ENCODE peak calls at places on chromosomes 6 and 20, in seven cellular contexts. One of them, this sample, is unnamed.
A peak's percentile ranks its signal among the peaks of the same experiment; 100 is the strongest.

GRCh38 chr20:63525968-63526367 is 5.4 kb downstream of the PPDPF start:
- DNase-seq in heart left ventricle: peak; percentile 9
- DNase-seq in uterus: no peak
- DNase-seq in GM12878: no peak
- DNase-seq in adrenal gland: no peak
- DNase-seq in esophagus squamous epithelium: no peak
- DNase-seq in testis: no peak
- DNase-seq in this sample: no peak

GRCh38 chr6:4446982-4447381 is 311.6 kb upstream of the ECI2 start:
- DNase-seq in esophagus squamous epithelium: no peak
- DNase-seq in uterus: no peak
- DNase-seq in testis: no peak
- DNase-seq in adrenal gland: no peak
- DNase-seq in GM12878: no peak
- DNase-seq in heart left ventricle: no peak
- DNase-seq in this sample: no peak

GRCh38 chr20:13220857-13221297 is at the start of gene ISM1:
- DNase-seq in heart left ventricle: peak; percentile 28
- DNase-seq in uterus: peak; percentile 18
- DNase-seq in testis: peak; percentile 15
- DNase-seq in adrenal gland: no peak
- DNase-seq in GM12878: no peak
- DNase-seq in esophagus squamous epithelium: no peak
- DNase-seq in this sample: no peak

GRCh38 chr20:20454850-20455627 is 87.1 kb downstream of the INSM1 start:
- DNase-seq in GM12878: no peak
- DNase-seq in uterus: no peak
- DNase-seq in esophagus squamous epithelium: no peak
- DNase-seq in adrenal gland: no peak
- DNase-seq in heart left ventricle: no peak
- DNase-seq in testis: no peak
- DNase-seq in this sample: no peak

GRCh38 chr20:34621383-34622367 is 55.2 kb downstream of the PIGU start:
- DNase-seq in adrenal gland: no peak
- DNase-seq in testis: no peak
- DNase-seq in heart left ventricle: no peak
- DNase-seq in GM12878: no peak
- DNase-seq in uterus: no peak
- DNase-seq in esophagus squamous epithelium: no peak
- DNase-seq in this sample: no peak

GRCh38 chr6:25375125-25375524 is 96.0 kb downstream of the CARMIL1 start:
- DNase-seq in testis: no peak
- DNase-seq in esophagus squamous epithelium: no peak
- DNase-seq in heart left ventricle: no peak
- DNase-seq in GM12878: no peak
- DNase-seq in adrenal gland: no peak
- DNase-seq in uterus: no peak
- DNase-seq in this sample: no peak

GRCh38 chr6:156779206-156780116 is 2.3 kb downstream of the ARID1B start:
- DNase-seq in testis: peak; percentile 44
- DNase-seq in uterus: peak; percentile 57
- DNase-seq in heart left ventricle: peak; percentile 57
- DNase-seq in adrenal gland: peak; percentile 60
- DNase-seq in esophagus squamous epithelium: no peak
- DNase-seq in GM12878: no peak
- DNase-seq in this sample: peak; percentile 48

GRCh38 chr6:79947191-79948173 is at the start of gene ELOVL4:
- DNase-seq in heart left ventricle: peak; percentile 52
- DNase-seq in esophagus squamous epithelium: no peak
- DNase-seq in GM12878: no peak
- DNase-seq in adrenal gland: peak; percentile 28
- DNase-seq in testis: peak; percentile 88
- DNase-seq in uterus: peak; percentile 78
- DNase-seq in this sample: peak; percentile 81

GRCh38 chr6:114342826-114343781 is at the start of gene HS3ST5:
- DNase-seq in uterus: no peak
- DNase-seq in adrenal gland: peak; percentile 16
- DNase-seq in testis: peak; percentile 56
- DNase-seq in heart left ventricle: peak; percentile 46
- DNase-seq in esophagus squamous epithelium: no peak
- DNase-seq in GM12878: no peak
- DNase-seq in this sample: no peak

GRCh38 chr6:5012531-5012930 is 8.7 kb upstream of the RPP40 start:
- DNase-seq in uterus: no peak
- DNase-seq in GM12878: no peak
- DNase-seq in testis: no peak
- DNase-seq in heart left ventricle: no peak
- DNase-seq in esophagus squamous epithelium: no peak
- DNase-seq in adrenal gland: no peak
- DNase-seq in this sample: no peak

GRCh38 chr6:36314221-36315014 is 22.3 kb downstream of the BNIP5 start:
- DNase-seq in GM12878: no peak
- DNase-seq in adrenal gland: no peak
- DNase-seq in uterus: no peak
- DNase-seq in heart left ventricle: no peak
- DNase-seq in esophagus squamous epithelium: no peak
- DNase-seq in testis: no peak
- DNase-seq in this sample: no peak

GRCh38 chr20:676315-676937 is 824 bp upstream of the SCRT2 start:
- DNase-seq in uterus: no peak
- DNase-seq in GM12878: no peak
- DNase-seq in testis: no peak
- DNase-seq in esophagus squamous epithelium: no peak
- DNase-seq in adrenal gland: no peak
- DNase-seq in heart left ventricle: peak; percentile 56
- DNase-seq in this sample: no peak

GRCh38 chr20:6699931-6700562 is 67.4 kb upstream of the BMP2 start:
- DNase-seq in adrenal gland: no peak
- DNase-seq in testis: no peak
- DNase-seq in esophagus squamous epithelium: no peak
- DNase-seq in GM12878: no peak
- DNase-seq in uterus: no peak
- DNase-seq in heart left ventricle: no peak
- DNase-seq in this sample: no peak
- H3K4me1 ChIP-seq in adrenal gland: peaks cover 7% of the 10 kb centered on the region
- H3K4me1 ChIP-seq in testis: no peaks in the 10 kb centered on the region
- H3K4me1 ChIP-seq in esophagus squamous epithelium: peaks cover 36% of the 10 kb centered on the region
- H3K4me1 ChIP-seq in GM12878: no peaks in the 10 kb centered on the region
- H3K4me1 ChIP-seq in uterus: no peaks in the 10 kb centered on the region
- H3K4me1 ChIP-seq in heart left ventricle: no peaks in the 10 kb centered on the region
- H3K4me1 ChIP-seq in this sample: no peaks in the 10 kb centered on the region

GRCh38 chr6:130206474-130206873 is 16.3 kb downstream of the SAMD3 start:
- DNase-seq in adrenal gland: no peak
- DNase-seq in esophagus squamous epithelium: no peak
- DNase-seq in testis: no peak
- DNase-seq in heart left ventricle: no peak
- DNase-seq in GM12878: no peak
- DNase-seq in uterus: no peak
- DNase-seq in this sample: no peak
- TF ChIP-seq POLR2A in adrenal gland: no peak
- TF ChIP-seq POLR2A in esophagus squamous epithelium: no peak
- TF ChIP-seq POLR2A in testis: no peak
- TF ChIP-seq POLR2A in heart left ventricle: no peak
- TF ChIP-seq POLR2A in GM12878: no peak
- TF ChIP-seq POLR2A in uterus: no peak
- TF ChIP-seq POLR2A in this sample: no peak

DNA sequence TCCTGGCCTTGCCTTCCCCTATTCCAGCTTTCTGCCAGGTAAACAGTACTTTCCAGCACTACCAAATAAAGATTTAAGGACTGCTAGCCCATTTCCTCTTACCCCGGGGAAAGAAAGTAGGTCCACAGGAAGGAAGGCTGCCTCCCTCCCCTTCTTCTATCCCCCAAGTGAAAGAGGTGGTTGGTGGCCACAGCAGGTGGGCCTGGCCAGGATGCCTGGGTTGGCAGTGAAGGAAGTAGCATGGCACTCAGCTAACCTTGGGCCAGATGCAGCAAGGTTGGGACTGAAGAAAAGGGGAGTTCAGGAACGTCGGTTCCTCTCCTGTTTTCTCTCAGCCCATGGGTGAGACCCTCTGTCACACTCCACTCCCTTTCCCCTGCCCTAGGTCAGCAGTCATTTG is 8.9 kb downstream of the NFKBIL1 start:
- DNase-seq in esophagus squamous epithelium: no peak
- DNase-seq in testis: no peak
- DNase-seq in adrenal gland: no peak
- DNase-seq in uterus: no peak
- DNase-seq in GM12878: no peak
- DNase-seq in heart left ventricle: no peak
- DNase-seq in this sample: no peak
- H3K4me1 ChIP-seq in esophagus squamous epithelium: peaks cover 48% of the 10 kb centered on the region
- H3K4me1 ChIP-seq in testis: no peaks in the 10 kb centered on the region
- H3K4me1 ChIP-seq in adrenal gland: peaks cover 33% of the 10 kb centered on the region
- H3K4me1 ChIP-seq in uterus: no peaks in the 10 kb centered on the region
- H3K4me1 ChIP-seq in GM12878: peaks cover 52% of the 10 kb centered on the region
- H3K4me1 ChIP-seq in heart left ventricle: peaks cover 7% of the 10 kb centered on the region
- H3K4me1 ChIP-seq in this sample: no peaks in the 10 kb centered on the region

GRCh38 chr6:27924179-27924578 is 12.0 kb upstream of the OR2B2 start:
- DNase-seq in heart left ventricle: no peak
- DNase-seq in esophagus squamous epithelium: no peak
- DNase-seq in testis: no peak
- DNase-seq in GM12878: no peak
- DNase-seq in adrenal gland: no peak
- DNase-seq in uterus: no peak
- DNase-seq in this sample: no peak
- TF ChIP-seq POLR2A in heart left ventricle: no peak
- TF ChIP-seq POLR2A in esophagus squamous epithelium: no peak
- TF ChIP-seq POLR2A in testis: no peak
- TF ChIP-seq POLR2A in GM12878: no peak
- TF ChIP-seq POLR2A in adrenal gland: no peak
- TF ChIP-seq POLR2A in uterus: no peak
- TF ChIP-seq POLR2A in this sample: no peak

GRCh38 chr6:108164815-108165706 is 761 bp upstream of the NR2E1 start:
- DNase-seq in adrenal gland: no peak
- DNase-seq in testis: no peak
- DNase-seq in heart left ventricle: no peak
- DNase-seq in uterus: no peak
- DNase-seq in GM12878: no peak
- DNase-seq in esophagus squamous epithelium: no peak
- DNase-seq in this sample: no peak
- H3K4me1 ChIP-seq in adrenal gland: peaks cover 41% of the 10 kb centered on the region
- H3K4me1 ChIP-seq in testis: peaks cover 29% of the 10 kb centered on the region
- H3K4me1 ChIP-seq in heart left ventricle: peaks cover 17% of the 10 kb centered on the region
- H3K4me1 ChIP-seq in uterus: no peaks in the 10 kb centered on the region
- H3K4me1 ChIP-seq in GM12878: no peaks in the 10 kb centered on the region
- H3K4me1 ChIP-seq in esophagus squamous epithelium: peaks cover 72% of the 10 kb centered on the region
- H3K4me1 ChIP-seq in this sample: peaks cover 14% of the 10 kb centered on the region